ENCODE peak calls at places on chromosomes 6 and 20, in nine cellular contexts. One of them, this sample, is unnamed.

GRCh38 chr6:143673638-143674037 is 4.1 kb upstream of the PHACTR2 start:
- DNase-seq in AG20443: peak; percentile 81
- DNase-seq in AG09319: peak; percentile 30
- DNase-seq in ELR: peak; percentile 93
- DNase-seq in iris pigment epithelial cell: peak; percentile 88
- DNase-seq in iPS-NIHi11: peak; percentile 66
- DNase-seq in stimulated activated CD4-positive, alpha-beta T cell treated with anti-CD3 and anti-CD28 coated beads, Interleukin-4, amount 100 ng/mL, for 24 hours: no peak
- DNase-seq in neural crest cell: no peak
- DNase-seq in pancreas: no peak
- DNase-seq in this sample: peak; percentile 54

GRCh38 chr6:66796987-66797386 is 1090.0 kb upstream of the EYS start:
- DNase-seq in AG20443: no peak
- DNase-seq in AG09319: no peak
- DNase-seq in ELR: no peak
- DNase-seq in iris pigment epithelial cell: no peak
- DNase-seq in iPS-NIHi11: no peak
- DNase-seq in stimulated activated CD4-positive, alpha-beta T cell treated with anti-CD3 and anti-CD28 coated beads, Interleukin-4, amount 100 ng/mL, for 24 hours: no peak
- DNase-seq in neural crest cell: no peak
- DNase-seq in pancreas: no peak
- DNase-seq in this sample: no peak

GRCh38 chr6:14241255-14242070 is 123.9 kb downstream of the CD83 start:
- DNase-seq in AG20443: no peak
- DNase-seq in AG09319: no peak
- DNase-seq in ELR: no peak
- DNase-seq in iris pigment epithelial cell: no peak
- DNase-seq in iPS-NIHi11: no peak
- DNase-seq in stimulated activated CD4-positive, alpha-beta T cell treated with anti-CD3 and anti-CD28 coated beads, Interleukin-4, amount 100 ng/mL, for 24 hours: no peak
- DNase-seq in neural crest cell: no peak
- DNase-seq in pancreas: no peak
- DNase-seq in this sample: no peak

GRCh38 chr20:59191036-59191755 is 27.6 kb downstream of the ZNF831 start:
- DNase-seq in AG20443: no peak
- DNase-seq in AG09319: no peak
- DNase-seq in ELR: no peak
- DNase-seq in iris pigment epithelial cell: no peak
- DNase-seq in iPS-NIHi11: no peak
- DNase-seq in stimulated activated CD4-positive, alpha-beta T cell treated with anti-CD3 and anti-CD28 coated beads, Interleukin-4, amount 100 ng/mL, for 24 hours: no peak
- DNase-seq in neural crest cell: no peak
- DNase-seq in pancreas: no peak
- DNase-seq in this sample: no peak

GRCh38 chr20:57651977-57652864 is 32.0 kb upstream of the ZBP1 start:
- DNase-seq in AG20443: peak; percentile 8
- DNase-seq in AG09319: no peak
- DNase-seq in ELR: no peak
- DNase-seq in iris pigment epithelial cell: no peak
- DNase-seq in iPS-NIHi11: peak; percentile 8
- DNase-seq in stimulated activated CD4-positive, alpha-beta T cell treated with anti-CD3 and anti-CD28 coated beads, Interleukin-4, amount 100 ng/mL, for 24 hours: no peak
- DNase-seq in neural crest cell: no peak
- DNase-seq in pancreas: no peak
- DNase-seq in this sample: no peak

GRCh38 chr20:37381621-37382538 is 35.9 kb downstream of the SRC start:
- DNase-seq in AG20443: no peak
- DNase-seq in AG09319: no peak
- DNase-seq in ELR: no peak
- DNase-seq in iris pigment epithelial cell: no peak
- DNase-seq in iPS-NIHi11: no peak
- DNase-seq in stimulated activated CD4-positive, alpha-beta T cell treated with anti-CD3 and anti-CD28 coated beads, Interleukin-4, amount 100 ng/mL, for 24 hours: no peak
- DNase-seq in neural crest cell: no peak
- DNase-seq in pancreas: no peak
- DNase-seq in this sample: no peak

GRCh38 chr6:168167431-168168315 is 88.7 kb upstream of the FRMD1 start:
- DNase-seq in AG20443: no peak
- DNase-seq in AG09319: no peak
- DNase-seq in ELR: no peak
- DNase-seq in iris pigment epithelial cell: no peak
- DNase-seq in iPS-NIHi11: no peak
- DNase-seq in stimulated activated CD4-positive, alpha-beta T cell treated with anti-CD3 and anti-CD28 coated beads, Interleukin-4, amount 100 ng/mL, for 24 hours: no peak
- DNase-seq in neural crest cell: no peak
- DNase-seq in pancreas: no peak
- DNase-seq in this sample: no peak

GRCh38 chr20:35279040-35279439 is 1.1 kb upstream of the MMP24OS start:
- DNase-seq in AG20443: no peak
- DNase-seq in AG09319: no peak
- DNase-seq in ELR: peak; percentile 50
- DNase-seq in iris pigment epithelial cell: no peak
- DNase-seq in iPS-NIHi11: no peak
- DNase-seq in stimulated activated CD4-positive, alpha-beta T cell treated with anti-CD3 and anti-CD28 coated beads, Interleukin-4, amount 100 ng/mL, for 24 hours: no peak
- DNase-seq in neural crest cell: no peak
- DNase-seq in pancreas: no peak
- DNase-seq in this sample: no peak

GRCh38 chr6:108831104-108831503 is 17.1 kb upstream of the ARMC2 start:
- DNase-seq in AG20443: no peak
- DNase-seq in AG09319: peak; percentile 15
- DNase-seq in ELR: no peak
- DNase-seq in iris pigment epithelial cell: no peak
- DNase-seq in iPS-NIHi11: no peak
- DNase-seq in stimulated activated CD4-positive, alpha-beta T cell treated with anti-CD3 and anti-CD28 coated beads, Interleukin-4, amount 100 ng/mL, for 24 hours: no peak
- DNase-seq in neural crest cell: no peak
- DNase-seq in pancreas: no peak
- DNase-seq in this sample: no peak

GRCh38 chr20:44207066-44207723 is 3.4 kb downstream of the OSER1 start:
- DNase-seq in AG20443: no peak
- DNase-seq in AG09319: no peak
- DNase-seq in ELR: no peak
- DNase-seq in iris pigment epithelial cell: peak; percentile 43
- DNase-seq in iPS-NIHi11: no peak
- DNase-seq in stimulated activated CD4-positive, alpha-beta T cell treated with anti-CD3 and anti-CD28 coated beads, Interleukin-4, amount 100 ng/mL, for 24 hours: no peak
- DNase-seq in neural crest cell: no peak
- DNase-seq in pancreas: no peak
- DNase-seq in this sample: no peak

GRCh38 chr6:158311193-158311592 is 1.1 kb upstream of the TULP4 start:
- DNase-seq in AG20443: no peak
- DNase-seq in AG09319: no peak
- DNase-seq in ELR: no peak
- DNase-seq in iris pigment epithelial cell: peak; percentile 25
- DNase-seq in iPS-NIHi11: no peak
- DNase-seq in stimulated activated CD4-positive, alpha-beta T cell treated with anti-CD3 and anti-CD28 coated beads, Interleukin-4, amount 100 ng/mL, for 24 hours: no peak
- DNase-seq in neural crest cell: no peak
- DNase-seq in pancreas: no peak
- DNase-seq in this sample: no peak

GRCh38 chr20:16135630-16136029 is 437.6 kb downstream of the KIF16B start:
- DNase-seq in AG20443: no peak
- DNase-seq in AG09319: no peak
- DNase-seq in ELR: no peak
- DNase-seq in iris pigment epithelial cell: no peak
- DNase-seq in iPS-NIHi11: no peak
- DNase-seq in stimulated activated CD4-positive, alpha-beta T cell treated with anti-CD3 and anti-CD28 coated beads, Interleukin-4, amount 100 ng/mL, for 24 hours: no peak
- DNase-seq in neural crest cell: no peak
- DNase-seq in pancreas: no peak
- DNase-seq in this sample: no peak

GRCh38 chr20:43583982-43584432 is 6.7 kb upstream of the IFT52 start:
- DNase-seq in AG20443: peak; percentile 92
- DNase-seq in AG09319: peak; percentile 94
- DNase-seq in ELR: peak; percentile 76
- DNase-seq in iris pigment epithelial cell: peak; percentile 99
- DNase-seq in iPS-NIHi11: no peak
- DNase-seq in stimulated activated CD4-positive, alpha-beta T cell treated with anti-CD3 and anti-CD28 coated beads, Interleukin-4, amount 100 ng/mL, for 24 hours: no peak
- DNase-seq in neural crest cell: no peak
- DNase-seq in pancreas: peak; percentile 90
- DNase-seq in this sample: peak; percentile 98

GRCh38 chr20:2430538-2430937 is 40.1 kb downstream of the SNRPB start:
- DNase-seq in AG20443: no peak
- DNase-seq in AG09319: no peak
- DNase-seq in ELR: no peak
- DNase-seq in iris pigment epithelial cell: no peak
- DNase-seq in iPS-NIHi11: no peak
- DNase-seq in stimulated activated CD4-positive, alpha-beta T cell treated with anti-CD3 and anti-CD28 coated beads, Interleukin-4, amount 100 ng/mL, for 24 hours: no peak
- DNase-seq in neural crest cell: no peak
- DNase-seq in pancreas: no peak
- DNase-seq in this sample: no peak

GRCh38 chr6:115467726-115468125 is 593.0 kb downstream of the FRK start:
- DNase-seq in AG20443: no peak
- DNase-seq in AG09319: no peak
- DNase-seq in ELR: no peak
- DNase-seq in iris pigment epithelial cell: no peak
- DNase-seq in iPS-NIHi11: no peak
- DNase-seq in stimulated activated CD4-positive, alpha-beta T cell treated with anti-CD3 and anti-CD28 coated beads, Interleukin-4, amount 100 ng/mL, for 24 hours: no peak
- DNase-seq in neural crest cell: no peak
- DNase-seq in pancreas: no peak
- DNase-seq in this sample: no peak

GRCh38 chr6:13278184-13278583 is 50.2 kb downstream of the TBC1D7 start:
- DNase-seq in AG20443: no peak
- DNase-seq in AG09319: no peak
- DNase-seq in ELR: peak; percentile 13
- DNase-seq in iris pigment epithelial cell: no peak
- DNase-seq in iPS-NIHi11: peak; percentile 64
- DNase-seq in stimulated activated CD4-positive, alpha-beta T cell treated with anti-CD3 and anti-CD28 coated beads, Interleukin-4, amount 100 ng/mL, for 24 hours: no peak
- DNase-seq in neural crest cell: no peak
- DNase-seq in pancreas: no peak
- DNase-seq in this sample: no peak

GRCh38 chr6:150717419-150717818 is 117.7 kb downstream of the PLEKHG1 start:
- DNase-seq in AG20443: no peak
- DNase-seq in AG09319: no peak
- DNase-seq in ELR: no peak
- DNase-seq in iris pigment epithelial cell: no peak
- DNase-seq in iPS-NIHi11: no peak
- DNase-seq in stimulated activated CD4-positive, alpha-beta T cell treated with anti-CD3 and anti-CD28 coated beads, Interleukin-4, amount 100 ng/mL, for 24 hours: no peak
- DNase-seq in neural crest cell: no peak
- DNase-seq in pancreas: no peak
- DNase-seq in this sample: no peak

GRCh38 chr6:166512567-166512966 is 73.9 kb downstream of the RAMACL start:
- DNase-seq in AG20443: no peak
- DNase-seq in AG09319: no peak
- DNase-seq in ELR: no peak
- DNase-seq in iris pigment epithelial cell: no peak
- DNase-seq in iPS-NIHi11: no peak
- DNase-seq in stimulated activated CD4-positive, alpha-beta T cell treated with anti-CD3 and anti-CD28 coated beads, Interleukin-4, amount 100 ng/mL, for 24 hours: peak; percentile 24
- DNase-seq in neural crest cell: no peak
- DNase-seq in pancreas: no peak
- DNase-seq in this sample: no peak

GRCh38 chr6:37860226-37860839 is 40.8 kb downstream of the ZFAND3 start:
- DNase-seq in AG20443: peak; percentile 29
- DNase-seq in AG09319: no peak
- DNase-seq in ELR: peak; percentile 73
- DNase-seq in iris pigment epithelial cell: peak; percentile 52
- DNase-seq in iPS-NIHi11: no peak
- DNase-seq in stimulated activated CD4-positive, alpha-beta T cell treated with anti-CD3 and anti-CD28 coated beads, Interleukin-4, amount 100 ng/mL, for 24 hours: peak; percentile 34
- DNase-seq in neural crest cell: peak; percentile 10
- DNase-seq in pancreas: no peak
- DNase-seq in this sample: no peak

This sample was measured in AG09309.